ENCODE peak calls at places on chromosomes 12 and 14, in four cellular contexts. L is caudate nucleus, C is ovary, O is HEK293T. N is an unnamed sample.

GRCh38 chr14:74941676-74942097 is 13.7 kb downstream of the PGF start:
- DNase-seq in L (peak), O (no peak), C (no peak), N (peak)

GRCh38 chr12:180445-180844 is 33.5 kb downstream of the SLC6A12 start:
- DNase-seq in O (no peak), L (peak), C (no peak), N (peak)

GRCh38 chr12:12004524-12004923 is 66.2 kb upstream of the BCL2L14 start:
- DNase-seq in O (no peak), C (no peak), L (no peak), N (no peak)

GRCh38 chr12:106696071-106696470 is 78.4 kb upstream of the RIC8B start:
- DNase-seq in L (no peak), O (no peak), C (no peak), N (no peak)

GRCh38 chr12:113478351-113479011 is 6.8 kb upstream of the LHX5 start:
- DNase-seq in C (no peak), L (no peak), O (no peak), N (no peak)

GRCh38 chr12:53232641-53233538 is 881 bp upstream of the RARG start:
- DNase-seq in C (peak), L (no peak), O (no peak), N (peak)

GRCh38 chr12:93429852-93430251 is 11.9 kb downstream of the UBE2N start:
- DNase-seq in O (no peak), C (no peak), L (no peak), N (no peak)

GRCh38 chr12:92224685-92225331 is 79.2 kb upstream of the BTG1 start:
- DNase-seq in O (no peak), L (no peak), C (no peak), N (no peak)

GRCh38 chr14:105090493-105091334 is 25.5 kb upstream of the GPR132 start:
- DNase-seq in L (peak), O (peak), C (peak), N (peak)

GRCh38 chr14:47186491-47186890 is 488.9 kb downstream of the MDGA2 start:
- DNase-seq in L (no peak), O (no peak), C (no peak), N (no peak)

GRCh38 chr14:58078068-58078467 is 73.9 kb downstream of the ARMH4 start:
- DNase-seq in L (no peak), C (no peak), O (no peak), N (no peak)